ENCODE peak calls at places on chromosomes 16 and 17, in eight cellular contexts. B is Panc1, S is stomach, Q is breast epithelium, K is H1, U is sigmoid colon, D is GM12878, C is GM23338. H is an unnamed sample.

GRCh38 chr16:51762081-51762995 is 611.3 kb upstream of the SALL1 start:
- DNase-seq in B (peak), S (peak), Q (peak), K (peak), U (peak), D (no peak), C (peak), H (no peak)

GRCh38 chr17:49753959-49754391 is 10.0 kb downstream of the FAM117A start:
- DNase-seq in B (no peak), S (no peak), Q (no peak), K (no peak), U (no peak), D (no peak), C (no peak), H (no peak)

GRCh38 chr16:12089492-12090161 is 113.1 kb downstream of the SNX29 start:
- DNase-seq in B (no peak), S (peak), Q (no peak), K (peak), U (peak), D (no peak), C (peak), H (no peak)

GRCh38 chr17:75950421-75950820 is 9.6 kb upstream of the FBF1 start:
- DNase-seq in B (no peak), S (no peak), Q (no peak), K (no peak), U (no peak), D (no peak), C (no peak), H (no peak)

GRCh38 chr17:59840329-59840907 is 52.3 kb downstream of the TUBD1 start:
- DNase-seq in B (no peak), S (no peak), Q (no peak), K (no peak), U (no peak), D (no peak), C (peak), H (no peak)

GRCh38 chr16:84911490-84912216 is 91.9 kb downstream of the CRISPLD2 start:
- DNase-seq in B (no peak), S (no peak), Q (no peak), K (no peak), U (no peak), D (no peak), C (no peak), H (no peak)

GRCh38 chr16:68093816-68094613 is 8.8 kb downstream of the NFATC3 start:
- DNase-seq in B (no peak), S (no peak), Q (no peak), K (no peak), U (no peak), D (no peak), C (peak), H (no peak)

GRCh38 chr17:46772013-46772878 is 46.2 kb downstream of the WNT3 start:
- DNase-seq in B (no peak), S (peak), Q (no peak), K (peak), U (no peak), D (no peak), C (peak), H (no peak)

GRCh38 chr16:50602126-50602525 is 53.9 kb downstream of the NKD1 start:
- DNase-seq in B (no peak), S (no peak), Q (no peak), K (no peak), U (no peak), D (no peak), C (no peak), H (no peak)

GRCh38 chr17:76265624-76266243 is 586 bp downstream of the UBALD2 start:
- DNase-seq in B (no peak), S (peak), Q (peak), K (peak), U (peak), D (no peak), C (peak), H (no peak)

GRCh38 chr17:14113137-14113536 is 43.8 kb downstream of the COX10 start:
- DNase-seq in B (no peak), S (no peak), Q (no peak), K (no peak), U (no peak), D (no peak), C (no peak), H (no peak)

GRCh38 chr16:24858219-24859041 is 12.7 kb downstream of the SLC5A11 start:
- DNase-seq in B (no peak), S (peak), Q (no peak), K (peak), U (peak), D (no peak), C (peak), H (no peak)

GRCh38 chr16:68367034-68367433 is 56.2 kb downstream of the PRMT7 start:
- DNase-seq in B (no peak), S (peak), Q (no peak), K (peak), U (no peak), D (no peak), C (peak), H (no peak)

GRCh38 chr17:58331815-58332719 is 3.5 kb upstream of the TSPOAP1 start:
- DNase-seq in B (no peak), S (peak), Q (no peak), K (no peak), U (no peak), D (peak), C (no peak), H (no peak)

GRCh38 chr17:59858167-59858790 is 34.5 kb downstream of the TUBD1 start:
- DNase-seq in B (no peak), S (peak), Q (no peak), K (no peak), U (peak), D (no peak), C (no peak), H (no peak)

GRCh38 chr17:30548189-30548588 is 71.0 kb downstream of the GOSR1 start:
- DNase-seq in B (no peak), S (no peak), Q (no peak), K (peak), U (no peak), D (no peak), C (no peak), H (no peak)

GRCh38 chr17:70352834-70353233 is 183.5 kb downstream of the KCNJ2 start:
- DNase-seq in B (no peak), S (no peak), Q (no peak), K (no peak), U (no peak), D (no peak), C (no peak), H (no peak)

DNA sequence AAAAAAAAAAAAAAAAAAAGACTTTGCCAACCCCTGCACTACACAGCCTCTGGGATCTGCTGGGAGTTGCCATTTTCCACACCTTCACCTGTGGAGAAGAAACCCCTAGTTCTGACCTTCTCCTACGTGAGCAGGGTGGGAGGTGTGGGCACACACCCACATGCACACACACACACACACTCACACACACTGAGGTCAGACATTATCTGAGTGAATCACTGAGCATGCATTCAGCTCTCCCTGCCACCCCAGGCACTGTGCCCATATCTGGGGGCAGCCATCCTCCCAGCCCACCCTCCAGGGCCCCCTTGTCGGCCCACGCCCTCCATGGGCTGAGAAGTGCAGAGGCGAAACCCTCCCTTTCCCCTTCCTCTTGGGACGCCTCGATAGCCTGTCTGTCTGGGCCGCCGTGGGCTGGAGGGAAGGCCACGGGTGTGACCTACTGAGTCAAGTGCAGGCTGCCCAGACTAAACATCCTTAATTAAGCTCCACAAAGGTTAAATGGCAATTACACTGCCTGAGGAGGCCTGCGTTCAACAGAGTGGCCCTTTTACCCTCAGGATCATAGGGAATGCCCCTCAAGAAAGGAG is 143.8 kb downstream of the C16orf95 start:
- DNase-seq in B (no peak), S (no peak), Q (no peak), K (no peak), U (no peak), D (no peak), C (no peak), H (no peak)
- TF ChIP-seq POLR2AphosphoS5 in B (no peak), S (no peak), Q (no peak), K (no peak), U (no peak), D (no peak), C (no peak), H (no peak)

DNA sequence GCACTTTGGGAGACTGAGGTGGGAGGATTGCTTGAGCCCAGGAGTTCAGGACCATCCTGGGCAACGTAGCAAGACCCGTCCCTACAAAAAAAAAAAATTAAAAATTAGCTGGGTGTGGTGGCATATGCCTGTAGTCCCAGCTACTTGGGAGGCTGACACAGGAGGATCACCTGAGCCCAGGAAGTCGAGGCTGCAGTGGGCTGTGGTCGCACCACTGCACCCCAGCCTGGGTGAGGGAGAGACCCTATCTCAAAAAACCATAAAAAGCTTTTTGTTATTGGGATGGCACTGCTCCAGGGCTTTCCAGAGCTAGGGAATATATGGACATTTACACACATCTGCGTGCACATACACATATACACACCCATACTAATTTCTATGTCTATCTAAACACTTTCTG is 8.1 kb upstream of the ARMC5 start:
- DNase-seq in B (no peak), S (no peak), Q (no peak), K (no peak), U (peak), D (no peak), C (no peak), H (no peak)
- H3K27ac ChIP-seq in B (no peak), S (peak), Q (peak), K (no peak), U (peak), D (no peak), C (no peak), H (peak)

GRCh38 chr16:7849891-7850290 is 517.2 kb downstream of the RBFOX1 start:
- DNase-seq in B (no peak), S (no peak), Q (no peak), K (no peak), U (no peak), D (no peak), C (no peak), H (no peak)

GRCh38 chr16:7853197-7853596 is 520.6 kb downstream of the RBFOX1 start:
- DNase-seq in B (no peak), S (no peak), Q (no peak), K (no peak), U (no peak), D (no peak), C (no peak), H (no peak)
- TF ChIP-seq POLR2AphosphoS5 in B (no peak), S (no peak), Q (no peak), K (no peak), U (no peak), D (no peak), C (no peak), H (no peak)

GRCh38 chr17:42748202-42748905 is 3.5 kb upstream of the EZH1 start:
- DNase-seq in B (no peak), S (no peak), Q (no peak), K (no peak), U (peak), D (no peak), C (no peak), H (no peak)

GRCh38 chr17:42754782-42755181 is 6.2 kb upstream of the RAMP2 start:
- DNase-seq in B (no peak), S (no peak), Q (no peak), K (no peak), U (peak), D (no peak), C (no peak), H (no peak)

GRCh38 chr17:42748906-42749798 is 4.3 kb upstream of the EZH1 start:
- DNase-seq in B (no peak), S (peak), Q (no peak), K (no peak), U (peak), D (no peak), C (no peak), H (no peak)

GRCh38 chr17:42751628-42752027 is 6.8 kb upstream of the EZH1 start:
- DNase-seq in B (no peak), S (no peak), Q (no peak), K (no peak), U (no peak), D (no peak), C (no peak), H (no peak)

DNA sequence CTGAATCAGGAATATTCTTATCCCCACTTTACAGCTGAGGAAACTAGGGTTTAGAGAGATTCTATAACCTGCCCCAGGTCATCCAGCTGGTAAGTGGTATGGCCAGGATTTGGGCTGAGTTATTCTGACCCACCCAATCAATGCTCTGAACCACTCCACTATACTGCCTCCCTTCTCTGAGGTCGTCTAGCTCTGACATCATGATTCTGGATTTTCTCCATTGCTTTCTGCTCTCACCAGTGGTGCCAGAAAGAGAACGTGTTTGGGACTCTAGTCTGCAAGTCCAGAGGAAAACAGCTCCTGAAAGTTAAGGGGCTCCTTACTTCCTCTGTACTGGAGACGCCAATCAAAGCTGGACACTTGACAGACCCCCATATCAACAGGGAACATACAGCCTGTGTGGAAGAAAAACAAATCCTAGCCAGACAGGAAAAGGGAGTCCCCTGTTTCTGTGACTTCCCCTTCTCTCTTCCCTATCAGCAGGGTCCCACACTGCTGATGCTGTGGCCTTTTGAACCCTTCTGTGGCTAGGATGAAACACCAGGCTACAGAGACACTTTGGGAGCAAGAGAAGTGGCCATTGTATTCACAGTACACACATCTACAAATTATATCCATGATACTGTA is 6.0 kb upstream of the EZH1 start:
- DNase-seq in B (no peak), S (no peak), Q (no peak), K (no peak), U (no peak), D (no peak), C (no peak), H (no peak)
- H3K27ac ChIP-seq in B (no peak), S (peak), Q (peak), K (no peak), U (peak), D (no peak), C (no peak), H (peak)